ENCODE peak calls at places on chromosome 20, in eight cellular contexts. One of them, this sample, is unnamed.

GRCh38 chr20:43448748-43449535 is 8.8 kb upstream of the SRSF6 start:
- DNase-seq in vagina: no peak
- DNase-seq in cardiac fibroblast: peak; percentile 49
- DNase-seq in suprapubic skin: peak; percentile 45
- DNase-seq in mucosa of descending colon: peak; percentile 59
- DNase-seq in cardiac muscle cell: peak; percentile 59
- DNase-seq in skeletal muscle cell: peak; percentile 2
- DNase-seq in Karpas-422: peak; percentile 73
- DNase-seq in this sample: peak; percentile 37

GRCh38 chr20:61364147-61364546 is 112.1 kb downstream of the CDH4 start:
- DNase-seq in suprapubic skin: no peak
- DNase-seq in cardiac muscle cell: no peak
- DNase-seq in skeletal muscle cell: no peak
- DNase-seq in cardiac fibroblast: no peak
- DNase-seq in vagina: no peak
- DNase-seq in mucosa of descending colon: no peak
- DNase-seq in Karpas-422: no peak
- DNase-seq in this sample: no peak

GRCh38 chr20:37544386-37544785 is 16.7 kb upstream of the BLCAP start:
- DNase-seq in Karpas-422: no peak
- DNase-seq in suprapubic skin: peak; percentile 11
- DNase-seq in vagina: no peak
- DNase-seq in cardiac muscle cell: no peak
- DNase-seq in skeletal muscle cell: no peak
- DNase-seq in mucosa of descending colon: no peak
- DNase-seq in cardiac fibroblast: no peak
- DNase-seq in this sample: no peak

GRCh38 chr20:18223399-18223798 is 64.9 kb upstream of the ZNF133 start:
- DNase-seq in vagina: no peak
- DNase-seq in cardiac muscle cell: no peak
- DNase-seq in suprapubic skin: no peak
- DNase-seq in Karpas-422: no peak
- DNase-seq in cardiac fibroblast: no peak
- DNase-seq in skeletal muscle cell: no peak
- DNase-seq in mucosa of descending colon: no peak
- DNase-seq in this sample: no peak

GRCh38 chr20:60242836-60243520 is 284.8 kb downstream of the CDH26 start:
- DNase-seq in suprapubic skin: no peak
- DNase-seq in Karpas-422: no peak
- DNase-seq in mucosa of descending colon: no peak
- DNase-seq in skeletal muscle cell: no peak
- DNase-seq in cardiac muscle cell: no peak
- DNase-seq in vagina: no peak
- DNase-seq in cardiac fibroblast: no peak
- DNase-seq in this sample: peak; percentile 40

GRCh38 chr20:47489448-47489872 is 12.2 kb upstream of the NCOA3 start:
- DNase-seq in cardiac fibroblast: no peak
- DNase-seq in suprapubic skin: no peak
- DNase-seq in Karpas-422: no peak
- DNase-seq in skeletal muscle cell: no peak
- DNase-seq in cardiac muscle cell: no peak
- DNase-seq in mucosa of descending colon: peak; percentile 47
- DNase-seq in vagina: no peak
- DNase-seq in this sample: no peak

GRCh38 chr20:52105045-52105572 is 86.5 kb downstream of the ZFP64 start:
- DNase-seq in vagina: no peak
- DNase-seq in Karpas-422: no peak
- DNase-seq in cardiac muscle cell: peak; percentile 63
- DNase-seq in skeletal muscle cell: no peak
- DNase-seq in suprapubic skin: no peak
- DNase-seq in mucosa of descending colon: no peak
- DNase-seq in cardiac fibroblast: peak; percentile 41
- DNase-seq in this sample: peak; percentile 28

GRCh38 chr20:41228858-41229257 is 88.7 kb downstream of the ZHX3 start:
- DNase-seq in mucosa of descending colon: no peak
- DNase-seq in skeletal muscle cell: no peak
- DNase-seq in cardiac fibroblast: peak; percentile 36
- DNase-seq in cardiac muscle cell: no peak
- DNase-seq in vagina: no peak
- DNase-seq in Karpas-422: no peak
- DNase-seq in suprapubic skin: no peak
- DNase-seq in this sample: peak; percentile 16

GRCh38 chr20:22379472-22379871 is 204.9 kb downstream of the FOXA2 start:
- DNase-seq in vagina: no peak
- DNase-seq in mucosa of descending colon: no peak
- DNase-seq in cardiac fibroblast: no peak
- DNase-seq in cardiac muscle cell: no peak
- DNase-seq in Karpas-422: no peak
- DNase-seq in suprapubic skin: no peak
- DNase-seq in skeletal muscle cell: peak; percentile 43
- DNase-seq in this sample: peak; percentile 79

GRCh38 chr20:59560588-59561227 is 43.6 kb upstream of the PHACTR3 start:
- DNase-seq in Karpas-422: peak; percentile 63
- DNase-seq in vagina: no peak
- DNase-seq in suprapubic skin: no peak
- DNase-seq in mucosa of descending colon: peak; percentile 38
- DNase-seq in skeletal muscle cell: no peak
- DNase-seq in cardiac fibroblast: peak; percentile 24
- DNase-seq in cardiac muscle cell: no peak
- DNase-seq in this sample: peak; percentile 23

GRCh38 chr20:38863024-38863851 is 57.7 kb downstream of the PPP1R16B start:
- DNase-seq in mucosa of descending colon: no peak
- DNase-seq in suprapubic skin: no peak
- DNase-seq in cardiac muscle cell: no peak
- DNase-seq in skeletal muscle cell: no peak
- DNase-seq in Karpas-422: peak; percentile 49
- DNase-seq in vagina: no peak
- DNase-seq in cardiac fibroblast: no peak
- DNase-seq in this sample: no peak

GRCh38 chr20:38113401-38114325 is 51.4 kb downstream of the TGM2 start:
- DNase-seq in skeletal muscle cell: no peak
- DNase-seq in Karpas-422: peak; percentile 83
- DNase-seq in vagina: peak; percentile 79
- DNase-seq in cardiac fibroblast: no peak
- DNase-seq in mucosa of descending colon: peak; percentile 46
- DNase-seq in suprapubic skin: no peak
- DNase-seq in cardiac muscle cell: peak; percentile 42
- DNase-seq in this sample: no peak

GRCh38 chr20:55095745-55096450 is 620.5 kb downstream of the DOK5 start:
- DNase-seq in Karpas-422: no peak
- DNase-seq in mucosa of descending colon: no peak
- DNase-seq in cardiac fibroblast: no peak
- DNase-seq in cardiac muscle cell: peak; percentile 76
- DNase-seq in skeletal muscle cell: no peak
- DNase-seq in suprapubic skin: no peak
- DNase-seq in vagina: no peak
- DNase-seq in this sample: no peak

GRCh38 chr20:62305149-62305764 is 2.5 kb downstream of the ADRM1 start:
- DNase-seq in cardiac fibroblast: no peak
- DNase-seq in skeletal muscle cell: no peak
- DNase-seq in suprapubic skin: no peak
- DNase-seq in vagina: no peak
- DNase-seq in Karpas-422: no peak
- DNase-seq in mucosa of descending colon: no peak
- DNase-seq in cardiac muscle cell: no peak
- DNase-seq in this sample: no peak

GRCh38 chr20:17799575-17799974 is 99.8 kb downstream of the BANF2 start:
- DNase-seq in cardiac fibroblast: no peak
- DNase-seq in suprapubic skin: no peak
- DNase-seq in Karpas-422: no peak
- DNase-seq in skeletal muscle cell: no peak
- DNase-seq in mucosa of descending colon: no peak
- DNase-seq in vagina: no peak
- DNase-seq in cardiac muscle cell: no peak
- DNase-seq in this sample: no peak

GRCh38 chr20:41177636-41178035 is 40.3 kb downstream of the PLCG1 start:
- DNase-seq in skeletal muscle cell: peak; percentile 81
- DNase-seq in suprapubic skin: no peak
- DNase-seq in mucosa of descending colon: no peak
- DNase-seq in cardiac muscle cell: no peak
- DNase-seq in vagina: peak; percentile 79
- DNase-seq in Karpas-422: no peak
- DNase-seq in cardiac fibroblast: peak; percentile 95
- DNase-seq in this sample: peak; percentile 86

GRCh38 chr20:45044084-45044573 is 56.8 kb downstream of the KCNS1 start:
- DNase-seq in cardiac muscle cell: peak; percentile 79
- DNase-seq in skeletal muscle cell: peak; percentile 51
- DNase-seq in cardiac fibroblast: peak; percentile 92
- DNase-seq in suprapubic skin: no peak
- DNase-seq in mucosa of descending colon: peak; percentile 46
- DNase-seq in Karpas-422: peak; percentile 91
- DNase-seq in vagina: no peak
- DNase-seq in this sample: peak; percentile 86

GRCh38 chr20:5780233-5781217 is 30.3 kb downstream of the SHLD1 start:
- DNase-seq in suprapubic skin: no peak
- DNase-seq in mucosa of descending colon: no peak
- DNase-seq in vagina: no peak
- DNase-seq in Karpas-422: no peak
- DNase-seq in skeletal muscle cell: no peak
- DNase-seq in cardiac fibroblast: no peak
- DNase-seq in cardiac muscle cell: no peak
- DNase-seq in this sample: no peak

GRCh38 chr20:22684763-22685443 is 100.5 kb upstream of the FOXA2 start:
- DNase-seq in cardiac muscle cell: no peak
- DNase-seq in skeletal muscle cell: no peak
- DNase-seq in cardiac fibroblast: no peak
- DNase-seq in suprapubic skin: no peak
- DNase-seq in vagina: no peak
- DNase-seq in Karpas-422: no peak
- DNase-seq in mucosa of descending colon: no peak
- DNase-seq in this sample: peak; percentile 6

GRCh38 chr20:25695532-25696383 is 895 bp downstream of the ZNF337 start:
- DNase-seq in vagina: peak; percentile 58
- DNase-seq in skeletal muscle cell: no peak
- DNase-seq in suprapubic skin: no peak
- DNase-seq in cardiac fibroblast: peak; percentile 20
- DNase-seq in mucosa of descending colon: no peak
- DNase-seq in cardiac muscle cell: no peak
- DNase-seq in Karpas-422: peak; percentile 61
- DNase-seq in this sample: peak; percentile 11

GRCh38 chr20:49579195-49579594 is 11.3 kb upstream of the PTGIS start:
- DNase-seq in cardiac fibroblast: no peak
- DNase-seq in cardiac muscle cell: no peak
- DNase-seq in skeletal muscle cell: no peak
- DNase-seq in Karpas-422: no peak
- DNase-seq in vagina: no peak
- DNase-seq in mucosa of descending colon: no peak
- DNase-seq in suprapubic skin: no peak
- DNase-seq in this sample: no peak

GRCh38 chr20:36213362-36213761 is 22.9 kb upstream of the AAR2 start:
- DNase-seq in vagina: no peak
- DNase-seq in mucosa of descending colon: no peak
- DNase-seq in cardiac muscle cell: no peak
- DNase-seq in cardiac fibroblast: no peak
- DNase-seq in suprapubic skin: no peak
- DNase-seq in skeletal muscle cell: no peak
- DNase-seq in Karpas-422: no peak
- DNase-seq in this sample: no peak
- H3K4me3 ChIP-seq in vagina: no peak overlapping the region
- H3K4me3 ChIP-seq in mucosa of descending colon: no peak overlapping the region
- H3K4me3 ChIP-seq in cardiac muscle cell: no peak overlapping the region
- H3K4me3 ChIP-seq in cardiac fibroblast: no peak overlapping the region
- H3K4me3 ChIP-seq in suprapubic skin: no peak overlapping the region
- H3K4me3 ChIP-seq in skeletal muscle cell: no peak overlapping the region
- H3K4me3 ChIP-seq in Karpas-422: no peak overlapping the region
- H3K4me3 ChIP-seq in this sample: no peak overlapping the region

GRCh38 chr20:539848-540247 is 3.7 kb downstream of the CSNK2A1 start:
- DNase-seq in cardiac muscle cell: no peak
- DNase-seq in vagina: no peak
- DNase-seq in Karpas-422: no peak
- DNase-seq in suprapubic skin: no peak
- DNase-seq in skeletal muscle cell: no peak
- DNase-seq in mucosa of descending colon: no peak
- DNase-seq in cardiac fibroblast: peak; percentile 71
- DNase-seq in this sample: peak; percentile 70
- H3K4me3 ChIP-seq in cardiac muscle cell: no peak overlapping the region
- H3K4me3 ChIP-seq in vagina: no peak overlapping the region
- H3K4me3 ChIP-seq in Karpas-422: no peak overlapping the region
- H3K4me3 ChIP-seq in suprapubic skin: no peak overlapping the region
- H3K4me3 ChIP-seq in skeletal muscle cell: no peak overlapping the region
- H3K4me3 ChIP-seq in mucosa of descending colon: no peak overlapping the region
- H3K4me3 ChIP-seq in cardiac fibroblast: no peak overlapping the region
- H3K4me3 ChIP-seq in this sample: no peak overlapping the region

GRCh38 chr20:20371133-20371532 is 3.2 kb downstream of the INSM1 start:
- DNase-seq in cardiac muscle cell: no peak
- DNase-seq in cardiac fibroblast: no peak
- DNase-seq in suprapubic skin: no peak
- DNase-seq in Karpas-422: no peak
- DNase-seq in mucosa of descending colon: no peak
- DNase-seq in vagina: no peak
- DNase-seq in skeletal muscle cell: no peak
- DNase-seq in this sample: no peak

GRCh38 chr20:20368414-20369352 is 779 bp downstream of the INSM1 start:
- DNase-seq in suprapubic skin: no peak
- DNase-seq in cardiac fibroblast: no peak
- DNase-seq in vagina: no peak
- DNase-seq in Karpas-422: no peak
- DNase-seq in mucosa of descending colon: no peak
- DNase-seq in skeletal muscle cell: no peak
- DNase-seq in cardiac muscle cell: peak; percentile 35
- DNase-seq in this sample: peak; percentile 7

GRCh38 chr20:20367681-20368413 is at the start of gene INSM1:
- DNase-seq in suprapubic skin: no peak
- DNase-seq in skeletal muscle cell: no peak
- DNase-seq in mucosa of descending colon: peak; percentile 10
- DNase-seq in Karpas-422: no peak
- DNase-seq in vagina: no peak
- DNase-seq in cardiac muscle cell: no peak
- DNase-seq in cardiac fibroblast: no peak
- DNase-seq in this sample: no peak

GRCh38 chr20:20370087-20370575 is 2.2 kb downstream of the INSM1 start:
- DNase-seq in suprapubic skin: no peak
- DNase-seq in mucosa of descending colon: no peak
- DNase-seq in Karpas-422: no peak
- DNase-seq in vagina: no peak
- DNase-seq in cardiac muscle cell: no peak
- DNase-seq in skeletal muscle cell: no peak
- DNase-seq in cardiac fibroblast: no peak
- DNase-seq in this sample: peak; percentile 4

GRCh38 chr20:20369353-20370086 is 1.6 kb downstream of the INSM1 start:
- DNase-seq in vagina: no peak
- DNase-seq in cardiac muscle cell: peak; percentile 5
- DNase-seq in mucosa of descending colon: peak; percentile 57
- DNase-seq in suprapubic skin: no peak
- DNase-seq in Karpas-422: no peak
- DNase-seq in cardiac fibroblast: no peak
- DNase-seq in skeletal muscle cell: no peak
- DNase-seq in this sample: no peak
- H3K4me3 ChIP-seq in vagina: peak overlapping the region; percentile 11
- H3K4me3 ChIP-seq in cardiac muscle cell: peak overlapping the region; percentile 30
- H3K4me3 ChIP-seq in mucosa of descending colon: no peak overlapping the region
- H3K4me3 ChIP-seq in suprapubic skin: peak overlapping the region; percentile 55
- H3K4me3 ChIP-seq in Karpas-422: no peak overlapping the region
- H3K4me3 ChIP-seq in cardiac fibroblast: no peak overlapping the region
- H3K4me3 ChIP-seq in skeletal muscle cell: no peak overlapping the region
- H3K4me3 ChIP-seq in this sample: no peak overlapping the region

DNA sequence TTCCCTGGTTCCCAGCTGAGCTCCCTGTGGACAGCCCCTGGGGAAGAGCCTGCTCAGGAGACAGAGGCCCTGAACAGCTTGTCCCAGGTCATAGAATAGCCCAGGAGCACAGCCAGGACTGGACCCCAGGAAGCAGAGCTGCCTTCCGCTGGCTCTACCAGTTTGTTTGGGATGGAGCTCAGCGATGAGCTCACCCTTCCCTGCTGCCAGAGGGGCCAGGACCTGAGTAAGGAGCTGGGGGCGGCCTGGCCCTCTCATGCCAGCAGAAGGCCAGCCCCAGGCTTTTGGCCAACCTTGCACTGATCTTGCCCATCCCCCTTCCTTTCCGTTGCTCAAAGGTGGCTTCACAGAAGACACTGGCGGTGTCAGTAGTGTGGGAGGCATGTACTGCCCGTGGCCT is 17.5 kb downstream of the MMP24OS start:
- DNase-seq in Karpas-422: no peak
- DNase-seq in cardiac fibroblast: no peak
- DNase-seq in cardiac muscle cell: no peak
- DNase-seq in vagina: no peak
- DNase-seq in skeletal muscle cell: no peak
- DNase-seq in suprapubic skin: no peak
- DNase-seq in mucosa of descending colon: no peak
- DNase-seq in this sample: no peak
- H3K4me3 ChIP-seq in Karpas-422: no peak overlapping the region
- H3K4me3 ChIP-seq in cardiac fibroblast: no peak overlapping the region
- H3K4me3 ChIP-seq in cardiac muscle cell: no peak overlapping the region
- H3K4me3 ChIP-seq in vagina: no peak overlapping the region
- H3K4me3 ChIP-seq in skeletal muscle cell: no peak overlapping the region
- H3K4me3 ChIP-seq in suprapubic skin: no peak overlapping the region
- H3K4me3 ChIP-seq in mucosa of descending colon: no peak overlapping the region
- H3K4me3 ChIP-seq in this sample: no peak overlapping the region